ENCODE peak calls at places on chromosomes 16 and 17, in six cellular contexts. One of them, this sample, is unnamed.

GRCh38 chr17:77271421-77271820 is 130.7 kb downstream of the SEC14L1 start:
- DNase-seq in fibroblast of villous mesenchyme: no peak
- DNase-seq in heart left ventricle: no peak
- DNase-seq in OCI-LY7: no peak
- DNase-seq in AG04450: no peak
- DNase-seq in uterus: no peak
- DNase-seq in this sample: no peak

GRCh38 chr17:48795444-48796162 is 21.4 kb downstream of the TTLL6 start:
- DNase-seq in OCI-LY7: no peak
- DNase-seq in uterus: peak
- DNase-seq in fibroblast of villous mesenchyme: peak
- DNase-seq in AG04450: peak
- DNase-seq in heart left ventricle: no peak
- DNase-seq in this sample: peak

GRCh38 chr17:33647976-33648375 is 354.9 kb upstream of the ASIC2 start:
- DNase-seq in heart left ventricle: no peak
- DNase-seq in uterus: no peak
- DNase-seq in fibroblast of villous mesenchyme: peak
- DNase-seq in AG04450: no peak
- DNase-seq in OCI-LY7: peak
- DNase-seq in this sample: peak

GRCh38 chr16:89261691-89262563 is 44.4 kb downstream of the ZNF778 start:
- DNase-seq in OCI-LY7: no peak
- DNase-seq in AG04450: no peak
- DNase-seq in uterus: no peak
- DNase-seq in heart left ventricle: no peak
- DNase-seq in fibroblast of villous mesenchyme: peak
- DNase-seq in this sample: no peak

GRCh38 chr17:45320931-45321461 is 4.2 kb upstream of the MAP3K14 start:
- DNase-seq in AG04450: peak
- DNase-seq in fibroblast of villous mesenchyme: peak
- DNase-seq in OCI-LY7: no peak
- DNase-seq in uterus: no peak
- DNase-seq in heart left ventricle: no peak
- DNase-seq in this sample: peak

GRCh38 chr16:77780378-77780837 is 8.0 kb upstream of the VAT1L start:
- DNase-seq in uterus: no peak
- DNase-seq in AG04450: peak
- DNase-seq in OCI-LY7: no peak
- DNase-seq in fibroblast of villous mesenchyme: peak
- DNase-seq in heart left ventricle: no peak
- DNase-seq in this sample: peak

GRCh38 chr17:81390029-81390428 is 5.2 kb upstream of the BAHCC1 start:
- DNase-seq in uterus: peak
- DNase-seq in AG04450: no peak
- DNase-seq in heart left ventricle: no peak
- DNase-seq in OCI-LY7: no peak
- DNase-seq in fibroblast of villous mesenchyme: no peak
- DNase-seq in this sample: no peak

GRCh38 chr17:73976676-73977521 is 226.6 kb upstream of the RPL38 start:
- DNase-seq in uterus: no peak
- DNase-seq in OCI-LY7: no peak
- DNase-seq in heart left ventricle: peak
- DNase-seq in AG04450: no peak
- DNase-seq in fibroblast of villous mesenchyme: no peak
- DNase-seq in this sample: no peak

GRCh38 chr17:60920107-60920506 is 242.5 kb downstream of the BCAS3 start:
- DNase-seq in uterus: no peak
- DNase-seq in heart left ventricle: no peak
- DNase-seq in AG04450: no peak
- DNase-seq in OCI-LY7: no peak
- DNase-seq in fibroblast of villous mesenchyme: no peak
- DNase-seq in this sample: no peak

GRCh38 chr17:79789943-79790804 is 6.7 kb downstream of the CBX8 start:
- DNase-seq in uterus: no peak
- DNase-seq in OCI-LY7: peak
- DNase-seq in AG04450: no peak
- DNase-seq in fibroblast of villous mesenchyme: no peak
- DNase-seq in heart left ventricle: peak
- DNase-seq in this sample: no peak

GRCh38 chr17:74639704-74640142 is 16.2 kb upstream of the CD300E start:
- DNase-seq in fibroblast of villous mesenchyme: no peak
- DNase-seq in uterus: no peak
- DNase-seq in OCI-LY7: peak
- DNase-seq in AG04450: no peak
- DNase-seq in heart left ventricle: peak
- DNase-seq in this sample: no peak

GRCh38 chr16:22320572-22321339 is 23.5 kb downstream of the POLR3E start:
- DNase-seq in AG04450: no peak
- DNase-seq in heart left ventricle: no peak
- DNase-seq in fibroblast of villous mesenchyme: no peak
- DNase-seq in uterus: no peak
- DNase-seq in OCI-LY7: no peak
- DNase-seq in this sample: no peak

GRCh38 chr16:54987081-54987480 is 56.4 kb downstream of the IRX5 start:
- DNase-seq in uterus: no peak
- DNase-seq in AG04450: no peak
- DNase-seq in fibroblast of villous mesenchyme: no peak
- DNase-seq in OCI-LY7: no peak
- DNase-seq in heart left ventricle: no peak
- DNase-seq in this sample: no peak

GRCh38 chr16:86379505-86379846 is 130.9 kb upstream of the FOXF1 start:
- DNase-seq in AG04450: no peak
- DNase-seq in OCI-LY7: no peak
- DNase-seq in heart left ventricle: no peak
- DNase-seq in fibroblast of villous mesenchyme: peak
- DNase-seq in uterus: no peak
- DNase-seq in this sample: no peak

GRCh38 chr17:79233916-79234551 is 159.4 kb downstream of the ENGASE start:
- DNase-seq in OCI-LY7: no peak
- DNase-seq in uterus: no peak
- DNase-seq in heart left ventricle: no peak
- DNase-seq in fibroblast of villous mesenchyme: no peak
- DNase-seq in AG04450: no peak
- DNase-seq in this sample: no peak

GRCh38 chr16:81997738-81998137 is 13.5 kb downstream of the SDR42E1 start:
- DNase-seq in fibroblast of villous mesenchyme: peak
- DNase-seq in uterus: no peak
- DNase-seq in AG04450: peak
- DNase-seq in OCI-LY7: no peak
- DNase-seq in heart left ventricle: no peak
- DNase-seq in this sample: peak

GRCh38 chr17:45867702-45868101 is 23.0 kb downstream of the SPPL2C start:
- DNase-seq in OCI-LY7: no peak
- DNase-seq in AG04450: no peak
- DNase-seq in fibroblast of villous mesenchyme: no peak
- DNase-seq in heart left ventricle: no peak
- DNase-seq in uterus: no peak
- DNase-seq in this sample: no peak

DNA sequence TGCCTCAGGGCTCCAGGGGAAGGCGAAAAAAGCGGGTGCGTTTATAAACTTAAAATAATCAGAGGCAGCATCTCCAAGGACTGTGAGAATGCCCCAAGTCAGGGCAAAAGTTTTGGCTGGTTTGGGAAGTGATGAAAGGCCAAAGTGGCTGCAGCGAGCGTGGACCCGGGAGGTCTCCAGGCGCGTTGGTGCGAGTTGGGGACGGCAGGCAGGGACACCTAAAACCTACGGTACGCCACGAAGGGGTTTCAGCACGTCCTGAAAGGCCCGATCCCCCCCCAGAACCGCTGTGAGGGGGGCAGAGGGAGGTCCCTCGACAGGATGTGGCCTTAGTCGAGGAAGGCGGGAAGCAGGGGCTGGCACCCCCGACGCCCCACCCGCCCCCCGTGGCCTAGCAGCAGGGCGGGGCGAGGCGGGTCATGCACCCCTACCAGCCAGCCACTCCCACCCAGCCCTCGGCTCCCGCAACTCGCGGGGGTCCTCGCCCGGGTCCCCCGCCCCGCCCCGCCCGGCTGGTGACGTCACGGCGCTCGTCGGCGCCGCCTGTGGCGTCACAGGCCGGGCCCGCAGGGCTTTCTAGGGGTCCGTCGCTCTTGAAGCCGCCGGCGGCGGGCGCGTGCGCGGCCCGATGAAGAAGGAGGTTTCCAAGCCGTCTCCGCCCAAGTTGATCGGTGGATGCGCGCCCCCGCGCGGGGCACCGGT is at the start of gene MYCBPAP:
- DNase-seq in heart left ventricle: peak
- DNase-seq in uterus: peak
- DNase-seq in OCI-LY7: peak
- DNase-seq in AG04450: peak
- DNase-seq in fibroblast of villous mesenchyme: peak
- DNase-seq in this sample: peak
- TF ChIP-seq CTCF in heart left ventricle: no peak
- TF ChIP-seq CTCF in uterus: peak
- TF ChIP-seq CTCF in OCI-LY7: no peak
- TF ChIP-seq CTCF in AG04450: peak
- TF ChIP-seq CTCF in fibroblast of villous mesenchyme: no peak
- TF ChIP-seq CTCF in this sample: no peak

DNA sequence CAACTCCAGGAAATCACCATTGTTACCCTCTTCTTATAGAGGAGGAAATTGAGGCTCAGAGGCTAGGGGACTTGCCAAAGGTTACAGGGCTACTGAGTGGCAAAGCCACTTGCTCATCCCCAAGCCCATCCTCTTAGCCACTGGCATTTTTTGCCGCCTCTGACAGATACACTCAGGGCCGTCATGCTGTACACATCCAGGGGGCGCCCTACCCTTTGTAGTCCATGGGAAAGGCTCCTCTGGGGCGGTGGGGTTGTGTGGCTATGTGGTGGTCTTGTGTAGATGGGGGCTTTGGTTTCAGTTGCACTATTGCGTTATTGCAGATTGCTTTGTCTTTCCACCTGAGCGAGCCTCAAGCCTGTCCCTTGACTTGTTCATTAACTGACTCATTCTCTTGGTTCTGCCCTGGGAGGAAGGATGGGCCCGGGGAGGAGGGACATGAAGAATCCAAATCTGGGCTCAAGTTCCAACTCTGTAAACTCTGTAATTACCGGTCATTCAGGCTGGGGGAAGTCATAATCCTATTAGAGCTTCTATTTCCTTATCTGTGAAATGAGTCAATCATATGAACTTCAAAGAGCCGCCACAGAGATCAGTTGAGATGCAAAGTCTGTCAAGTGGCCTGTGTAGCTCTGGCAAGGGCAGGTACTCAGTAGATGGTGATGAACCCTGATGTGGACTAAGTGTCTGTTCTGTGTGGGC is 2.8 kb downstream of the NOS2 start:
- DNase-seq in fibroblast of villous mesenchyme: no peak
- DNase-seq in uterus: no peak
- DNase-seq in OCI-LY7: no peak
- DNase-seq in heart left ventricle: no peak
- DNase-seq in AG04450: no peak
- DNase-seq in this sample: no peak
- TF ChIP-seq CTCF in fibroblast of villous mesenchyme: no peak
- TF ChIP-seq CTCF in uterus: no peak
- TF ChIP-seq CTCF in OCI-LY7: peak
- TF ChIP-seq CTCF in heart left ventricle: no peak
- TF ChIP-seq CTCF in AG04450: no peak
- TF ChIP-seq CTCF in this sample: peak

GRCh38 chr16:73846292-73846849 is 450.2 kb upstream of the PSMD7 start:
- DNase-seq in heart left ventricle: no peak
- DNase-seq in AG04450: no peak
- DNase-seq in uterus: no peak
- DNase-seq in fibroblast of villous mesenchyme: no peak
- DNase-seq in OCI-LY7: no peak
- DNase-seq in this sample: no peak
- TF ChIP-seq CTCF in heart left ventricle: no peak
- TF ChIP-seq CTCF in AG04450: no peak
- TF ChIP-seq CTCF in uterus: no peak
- TF ChIP-seq CTCF in fibroblast of villous mesenchyme: no peak
- TF ChIP-seq CTCF in OCI-LY7: peak
- TF ChIP-seq CTCF in this sample: no peak

DNA sequence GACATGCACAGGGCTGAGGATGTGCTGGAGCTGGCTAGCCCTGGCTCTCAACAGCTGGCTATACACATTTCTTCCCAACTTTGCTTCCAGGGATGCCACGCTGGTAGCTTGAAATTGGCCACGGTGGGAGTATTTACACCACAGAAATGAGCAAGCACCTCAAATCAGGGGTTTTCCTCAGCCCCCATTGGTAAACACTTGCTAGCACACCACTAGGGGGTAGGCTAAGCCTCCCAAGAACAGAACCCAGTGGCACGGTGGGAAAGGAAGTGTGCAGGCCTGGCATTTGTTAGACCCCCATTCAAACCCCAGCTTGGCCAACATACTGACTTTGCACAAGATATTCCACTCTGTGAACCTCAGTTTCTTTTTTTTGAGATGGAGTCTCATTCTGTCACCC is 12.9 kb downstream of the DRC3 start:
- DNase-seq in uterus: no peak
- DNase-seq in fibroblast of villous mesenchyme: no peak
- DNase-seq in AG04450: no peak
- DNase-seq in heart left ventricle: no peak
- DNase-seq in OCI-LY7: peak
- DNase-seq in this sample: peak
- TF ChIP-seq CTCF in uterus: no peak
- TF ChIP-seq CTCF in fibroblast of villous mesenchyme: peak
- TF ChIP-seq CTCF in AG04450: peak
- TF ChIP-seq CTCF in heart left ventricle: no peak
- TF ChIP-seq CTCF in OCI-LY7: peak
- TF ChIP-seq CTCF in this sample: peak

DNA sequence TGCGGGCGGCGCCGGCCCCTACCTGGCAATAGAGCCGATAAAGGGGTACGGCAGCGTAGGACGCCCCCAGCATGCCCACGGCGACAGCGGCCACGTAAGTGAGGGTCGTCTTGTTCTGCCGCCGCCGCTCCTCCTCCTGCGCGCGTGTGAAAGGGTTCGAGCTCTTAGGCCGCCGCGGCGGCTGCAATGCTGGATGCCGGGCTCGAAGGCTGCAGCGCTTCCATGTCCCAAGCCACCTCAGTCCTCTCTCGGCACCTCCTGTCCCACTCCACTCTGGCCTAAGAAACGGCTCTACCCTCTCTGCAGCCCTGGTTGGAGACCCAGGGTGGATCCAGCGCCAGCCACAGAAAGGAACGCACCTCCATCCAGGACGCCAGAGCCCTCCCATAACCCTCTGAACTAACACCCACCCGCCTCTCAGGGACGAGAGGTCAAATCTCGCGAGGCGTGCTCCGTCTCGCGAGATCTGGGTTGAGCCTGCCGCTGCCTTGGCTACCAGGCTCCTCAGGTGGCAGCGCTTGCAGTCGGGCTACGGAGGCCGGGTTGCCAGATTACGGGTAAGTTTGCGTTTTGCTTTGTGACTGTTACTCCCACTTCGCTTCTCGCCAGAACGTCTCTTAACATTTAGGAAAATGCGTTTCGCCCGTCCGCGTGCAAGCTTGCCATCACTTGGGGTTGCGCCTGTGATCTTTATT is at the start of the genes COX11 and STXBP4:
- DNase-seq in fibroblast of villous mesenchyme: peak
- DNase-seq in AG04450: peak
- DNase-seq in uterus: peak
- DNase-seq in heart left ventricle: peak
- DNase-seq in OCI-LY7: peak
- DNase-seq in this sample: peak
- TF ChIP-seq CTCF in fibroblast of villous mesenchyme: peak
- TF ChIP-seq CTCF in AG04450: peak
- TF ChIP-seq CTCF in uterus: peak
- TF ChIP-seq CTCF in heart left ventricle: peak
- TF ChIP-seq CTCF in OCI-LY7: peak
- TF ChIP-seq CTCF in this sample: peak

GRCh38 chr17:39261286-39261685 is 35.5 kb upstream of the STAC2 start:
- DNase-seq in heart left ventricle: no peak
- DNase-seq in fibroblast of villous mesenchyme: no peak
- DNase-seq in OCI-LY7: peak
- DNase-seq in uterus: no peak
- DNase-seq in AG04450: no peak
- DNase-seq in this sample: no peak
- TF ChIP-seq CTCF in heart left ventricle: no peak
- TF ChIP-seq CTCF in fibroblast of villous mesenchyme: peak
- TF ChIP-seq CTCF in OCI-LY7: peak
- TF ChIP-seq CTCF in uterus: no peak
- TF ChIP-seq CTCF in AG04450: peak
- TF ChIP-seq CTCF in this sample: peak

This sample was measured in cardiac fibroblast.